ENCODE peak calls at places on chromosomes 6 and 20, in ten cellular contexts. One of them, this sample, is unnamed.

GRCh38 chr20:63082308-63082938 is 75.7 kb upstream of the BHLHE23 start:
- DNase-seq in thyroid gland: peak; percentile 58
- DNase-seq in stomach: peak; percentile 39
- DNase-seq in body of pancreas: peak; percentile 45
- DNase-seq in HepG2: peak; percentile 33
- DNase-seq in heart left ventricle: peak; percentile 71
- DNase-seq in adrenal gland: peak; percentile 19
- DNase-seq in tibial nerve: no peak
- DNase-seq in HCT116: no peak
- DNase-seq in breast epithelium: no peak
- DNase-seq in this sample: no peak

GRCh38 chr6:40788661-40789111 is 201.5 kb upstream of the LRFN2 start:
- DNase-seq in thyroid gland: peak; percentile 5
- DNase-seq in stomach: no peak
- DNase-seq in body of pancreas: no peak
- DNase-seq in HepG2: no peak
- DNase-seq in heart left ventricle: no peak
- DNase-seq in adrenal gland: peak; percentile 17
- DNase-seq in tibial nerve: no peak
- DNase-seq in HCT116: no peak
- DNase-seq in breast epithelium: no peak
- DNase-seq in this sample: no peak

GRCh38 chr20:53611449-53611894 is 17.8 kb upstream of the ZNF217 start:
- DNase-seq in thyroid gland: no peak
- DNase-seq in stomach: peak; percentile 25
- DNase-seq in body of pancreas: no peak
- DNase-seq in HepG2: no peak
- DNase-seq in heart left ventricle: no peak
- DNase-seq in adrenal gland: no peak
- DNase-seq in tibial nerve: no peak
- DNase-seq in HCT116: peak; percentile 78
- DNase-seq in breast epithelium: no peak
- DNase-seq in this sample: no peak

GRCh38 chr6:2819891-2820814 is 21.5 kb downstream of the SERPINB1 start:
- DNase-seq in thyroid gland: no peak
- DNase-seq in stomach: no peak
- DNase-seq in body of pancreas: no peak
- DNase-seq in HepG2: no peak
- DNase-seq in heart left ventricle: no peak
- DNase-seq in adrenal gland: no peak
- DNase-seq in tibial nerve: no peak
- DNase-seq in HCT116: no peak
- DNase-seq in breast epithelium: no peak
- DNase-seq in this sample: no peak

GRCh38 chr6:85641522-85641915 is 1.2 kb downstream of the SYNCRIP start:
- DNase-seq in thyroid gland: no peak
- DNase-seq in stomach: no peak
- DNase-seq in body of pancreas: peak; percentile 15
- DNase-seq in HepG2: no peak
- DNase-seq in heart left ventricle: no peak
- DNase-seq in adrenal gland: no peak
- DNase-seq in tibial nerve: no peak
- DNase-seq in HCT116: no peak
- DNase-seq in breast epithelium: no peak
- DNase-seq in this sample: no peak

GRCh38 chr20:4883051-4883450 is 118.3 kb downstream of the SLC23A2 start:
- DNase-seq in thyroid gland: no peak
- DNase-seq in stomach: no peak
- DNase-seq in body of pancreas: no peak
- DNase-seq in HepG2: no peak
- DNase-seq in heart left ventricle: no peak
- DNase-seq in adrenal gland: no peak
- DNase-seq in tibial nerve: no peak
- DNase-seq in HCT116: no peak
- DNase-seq in breast epithelium: no peak
- DNase-seq in this sample: no peak

GRCh38 chr6:36733300-36733699 is 35.7 kb downstream of the RAB44 start:
- DNase-seq in thyroid gland: no peak
- DNase-seq in stomach: no peak
- DNase-seq in body of pancreas: no peak
- DNase-seq in HepG2: no peak
- DNase-seq in heart left ventricle: peak; percentile 10
- DNase-seq in adrenal gland: no peak
- DNase-seq in tibial nerve: no peak
- DNase-seq in HCT116: no peak
- DNase-seq in breast epithelium: no peak
- DNase-seq in this sample: no peak

GRCh38 chr20:53413188-53413631 is 180.4 kb downstream of the ZNF217 start:
- DNase-seq in thyroid gland: peak; percentile 68
- DNase-seq in stomach: peak; percentile 73
- DNase-seq in body of pancreas: peak; percentile 71
- DNase-seq in HepG2: peak; percentile 83
- DNase-seq in heart left ventricle: peak; percentile 66
- DNase-seq in adrenal gland: no peak
- DNase-seq in tibial nerve: no peak
- DNase-seq in HCT116: peak; percentile 50
- DNase-seq in breast epithelium: no peak
- DNase-seq in this sample: no peak

GRCh38 chr6:4554645-4555044 is 221.6 kb upstream of the CDYL start:
- DNase-seq in thyroid gland: no peak
- DNase-seq in stomach: no peak
- DNase-seq in body of pancreas: no peak
- DNase-seq in HepG2: no peak
- DNase-seq in heart left ventricle: no peak
- DNase-seq in adrenal gland: no peak
- DNase-seq in tibial nerve: no peak
- DNase-seq in HCT116: no peak
- DNase-seq in breast epithelium: no peak
- DNase-seq in this sample: no peak

GRCh38 chr20:37615507-37616425 is 78.1 kb upstream of the CTNNBL1 start:
- DNase-seq in thyroid gland: peak; percentile 63
- DNase-seq in stomach: peak; percentile 55
- DNase-seq in body of pancreas: no peak
- DNase-seq in HepG2: peak; percentile 62
- DNase-seq in heart left ventricle: no peak
- DNase-seq in adrenal gland: peak; percentile 22
- DNase-seq in tibial nerve: peak; percentile 19
- DNase-seq in HCT116: peak; percentile 46
- DNase-seq in breast epithelium: no peak
- DNase-seq in this sample: no peak

GRCh38 chr6:13766201-13766634 is 48.1 kb downstream of the MCUR1 start:
- DNase-seq in thyroid gland: no peak
- DNase-seq in stomach: no peak
- DNase-seq in body of pancreas: no peak
- DNase-seq in HepG2: no peak
- DNase-seq in heart left ventricle: no peak
- DNase-seq in adrenal gland: no peak
- DNase-seq in tibial nerve: no peak
- DNase-seq in HCT116: peak; percentile 29
- DNase-seq in breast epithelium: no peak
- DNase-seq in this sample: no peak

GRCh38 chr20:4925842-4926530 is 75.3 kb downstream of the SLC23A2 start:
- DNase-seq in thyroid gland: peak; percentile 46
- DNase-seq in stomach: peak; percentile 77
- DNase-seq in body of pancreas: peak; percentile 63
- DNase-seq in HepG2: no peak
- DNase-seq in heart left ventricle: peak; percentile 68
- DNase-seq in adrenal gland: peak; percentile 76
- DNase-seq in tibial nerve: peak; percentile 31
- DNase-seq in HCT116: no peak
- DNase-seq in breast epithelium: peak; percentile 64
- DNase-seq in this sample: no peak

GRCh38 chr20:17810847-17811604 is 111.3 kb downstream of the BANF2 start:
- DNase-seq in thyroid gland: peak; percentile 13
- DNase-seq in stomach: no peak
- DNase-seq in body of pancreas: no peak
- DNase-seq in HepG2: no peak
- DNase-seq in heart left ventricle: no peak
- DNase-seq in adrenal gland: no peak
- DNase-seq in tibial nerve: no peak
- DNase-seq in HCT116: no peak
- DNase-seq in breast epithelium: no peak
- DNase-seq in this sample: no peak

GRCh38 chr20:17809714-17810631 is 110.2 kb downstream of the BANF2 start:
- DNase-seq in thyroid gland: no peak
- DNase-seq in stomach: no peak
- DNase-seq in body of pancreas: no peak
- DNase-seq in HepG2: no peak
- DNase-seq in heart left ventricle: no peak
- DNase-seq in adrenal gland: no peak
- DNase-seq in tibial nerve: no peak
- DNase-seq in HCT116: no peak
- DNase-seq in breast epithelium: peak; percentile 34
- DNase-seq in this sample: no peak

GRCh38 chr20:17808782-17809181 is 109.0 kb downstream of the BANF2 start:
- DNase-seq in thyroid gland: no peak
- DNase-seq in stomach: no peak
- DNase-seq in body of pancreas: no peak
- DNase-seq in HepG2: no peak
- DNase-seq in heart left ventricle: no peak
- DNase-seq in adrenal gland: no peak
- DNase-seq in tibial nerve: no peak
- DNase-seq in HCT116: no peak
- DNase-seq in breast epithelium: no peak
- DNase-seq in this sample: no peak

GRCh38 chr20:17808357-17808756 is 108.6 kb downstream of the BANF2 start:
- DNase-seq in thyroid gland: peak; percentile 41
- DNase-seq in stomach: no peak
- DNase-seq in body of pancreas: peak; percentile 65
- DNase-seq in HepG2: peak; percentile 42
- DNase-seq in heart left ventricle: no peak
- DNase-seq in adrenal gland: peak; percentile 53
- DNase-seq in tibial nerve: peak; percentile 58
- DNase-seq in HCT116: no peak
- DNase-seq in breast epithelium: peak; percentile 52
- DNase-seq in this sample: no peak

DNA sequence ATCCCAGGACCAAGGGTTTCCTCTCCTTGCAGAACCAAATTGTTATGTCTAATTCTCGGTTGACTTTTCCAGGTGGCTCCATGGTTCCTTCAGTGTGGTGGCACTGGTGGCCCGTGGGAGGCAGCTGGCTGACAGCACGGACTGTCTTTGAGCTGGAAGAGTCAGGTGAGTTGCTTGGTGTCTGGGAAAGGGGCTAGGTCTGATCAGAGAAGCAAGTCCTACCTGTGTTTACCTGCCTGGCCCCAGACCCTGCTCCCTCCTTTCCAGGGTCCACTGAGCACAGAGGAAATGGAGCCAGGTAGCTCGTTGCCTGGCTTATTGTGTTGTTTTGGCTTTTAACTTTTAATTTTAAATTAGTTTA is 111.8 kb downstream of the BANF2 start:
- DNase-seq in thyroid gland: peak; percentile 2
- DNase-seq in stomach: no peak
- DNase-seq in body of pancreas: no peak
- DNase-seq in HepG2: no peak
- DNase-seq in heart left ventricle: no peak
- DNase-seq in adrenal gland: no peak
- DNase-seq in tibial nerve: no peak
- DNase-seq in HCT116: no peak
- DNase-seq in breast epithelium: no peak
- DNase-seq in this sample: no peak
- TF ChIP-seq POLR2A in thyroid gland: no peak
- TF ChIP-seq POLR2A in stomach: no peak
- TF ChIP-seq POLR2A in body of pancreas: no peak
- TF ChIP-seq POLR2A in HepG2: no peak
- TF ChIP-seq POLR2A in heart left ventricle: no peak
- TF ChIP-seq POLR2A in adrenal gland: no peak
- TF ChIP-seq POLR2A in tibial nerve: no peak
- TF ChIP-seq POLR2A in HCT116: no peak
- TF ChIP-seq POLR2A in breast epithelium: no peak
- TF ChIP-seq POLR2A in this sample: no peak

GRCh38 chr6:160070831-160071230 is 50.8 kb upstream of the SLC22A1 start:
- DNase-seq in thyroid gland: no peak
- DNase-seq in stomach: no peak
- DNase-seq in body of pancreas: no peak
- DNase-seq in HepG2: no peak
- DNase-seq in heart left ventricle: no peak
- DNase-seq in adrenal gland: no peak
- DNase-seq in tibial nerve: no peak
- DNase-seq in HCT116: no peak
- DNase-seq in breast epithelium: no peak
- DNase-seq in this sample: no peak
- H3K36me3 ChIP-seq in thyroid gland: peaks cover 81% of the 10 kb centered on the region
- H3K36me3 ChIP-seq in stomach: peaks cover 100% of the 10 kb centered on the region
- H3K36me3 ChIP-seq in body of pancreas: peaks cover 48% of the 10 kb centered on the region
- H3K36me3 ChIP-seq in HepG2: peaks cover 90% of the 10 kb centered on the region
- H3K36me3 ChIP-seq in heart left ventricle: peaks cover 96% of the 10 kb centered on the region
- H3K36me3 ChIP-seq in adrenal gland: no peaks in the 10 kb centered on the region
- H3K36me3 ChIP-seq in tibial nerve: peaks cover 100% of the 10 kb centered on the region
- H3K36me3 ChIP-seq in HCT116: peaks cover 9% of the 10 kb centered on the region
- H3K36me3 ChIP-seq in breast epithelium: no peaks in the 10 kb centered on the region
- H3K36me3 ChIP-seq in this sample: peaks cover 48% of the 10 kb centered on the region

GRCh38 chr6:118722820-118723526 is 71.6 kb upstream of the CEP85L start:
- DNase-seq in thyroid gland: no peak
- DNase-seq in stomach: no peak
- DNase-seq in body of pancreas: no peak
- DNase-seq in HepG2: no peak
- DNase-seq in heart left ventricle: no peak
- DNase-seq in adrenal gland: no peak
- DNase-seq in tibial nerve: no peak
- DNase-seq in HCT116: no peak
- DNase-seq in breast epithelium: no peak
- DNase-seq in this sample: no peak
- H3K4me1 ChIP-seq in thyroid gland: no peaks in the 10 kb centered on the region
- H3K4me1 ChIP-seq in stomach: peaks cover 8% of the 10 kb centered on the region
- H3K4me1 ChIP-seq in body of pancreas: no peaks in the 10 kb centered on the region
- H3K4me1 ChIP-seq in HepG2: no peaks in the 10 kb centered on the region
- H3K4me1 ChIP-seq in heart left ventricle: no peaks in the 10 kb centered on the region
- H3K4me1 ChIP-seq in adrenal gland: no peaks in the 10 kb centered on the region
- H3K4me1 ChIP-seq in tibial nerve: no peaks in the 10 kb centered on the region
- H3K4me1 ChIP-seq in HCT116: no peaks in the 10 kb centered on the region
- H3K4me1 ChIP-seq in breast epithelium: no peaks in the 10 kb centered on the region
- H3K4me1 ChIP-seq in this sample: peaks cover 12% of the 10 kb centered on the region

DNA sequence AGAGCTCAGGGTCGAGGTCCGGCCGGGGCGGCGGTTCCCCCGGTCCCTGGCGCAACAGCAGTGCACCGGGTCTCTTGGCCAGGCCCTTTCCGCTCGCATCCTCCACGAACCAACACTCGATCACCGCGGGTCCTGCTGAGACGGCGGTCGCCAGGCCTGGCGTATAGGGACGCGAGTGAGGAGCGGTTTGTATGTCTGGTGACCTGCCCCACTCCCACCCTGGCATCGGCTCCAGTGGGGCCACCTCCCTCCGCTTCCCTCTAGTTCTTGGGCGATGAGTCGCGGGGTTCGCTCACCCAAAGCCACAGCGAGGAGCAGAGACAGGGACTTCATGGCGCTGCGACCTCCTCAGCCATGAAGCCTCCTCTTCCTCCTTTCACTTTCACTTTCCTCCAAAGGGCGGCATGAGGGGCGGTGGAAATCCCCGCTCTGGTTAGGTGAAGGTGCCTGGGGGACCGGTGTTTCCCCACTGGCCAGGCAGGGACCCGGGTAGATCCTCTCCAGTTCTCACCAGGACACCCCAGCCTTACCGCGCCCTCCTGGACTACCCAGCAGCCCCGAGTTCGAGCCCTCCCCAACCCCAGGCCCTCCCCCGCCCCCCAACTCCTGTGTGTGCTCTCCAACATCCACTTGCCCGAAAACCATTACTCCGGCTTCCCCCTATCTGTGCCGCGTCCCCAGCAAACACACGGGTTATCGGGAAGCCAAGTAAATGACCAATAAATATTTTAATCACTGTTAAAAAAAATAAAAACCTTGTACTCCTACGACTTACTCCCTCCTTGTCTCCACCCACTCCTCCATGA is at the start of gene TAPBP:
- DNase-seq in thyroid gland: peak; percentile 72
- DNase-seq in stomach: peak; percentile 60
- DNase-seq in body of pancreas: peak; percentile 64
- DNase-seq in HepG2: peak; percentile 55
- DNase-seq in heart left ventricle: peak; percentile 77
- DNase-seq in adrenal gland: peak; percentile 64
- DNase-seq in tibial nerve: peak; percentile 36
- DNase-seq in HCT116: no peak
- DNase-seq in breast epithelium: peak; percentile 62
- DNase-seq in this sample: no peak
- TF ChIP-seq POLR2A in thyroid gland: peak; percentile 72
- TF ChIP-seq POLR2A in stomach: no peak
- TF ChIP-seq POLR2A in body of pancreas: peak; percentile 80
- TF ChIP-seq POLR2A in HepG2: peak; percentile 81
- TF ChIP-seq POLR2A in heart left ventricle: peak; percentile 34
- TF ChIP-seq POLR2A in adrenal gland: peak; percentile 49
- TF ChIP-seq POLR2A in tibial nerve: peak; percentile 28
- TF ChIP-seq POLR2A in HCT116: peak; percentile 49
- TF ChIP-seq POLR2A in breast epithelium: peak; percentile 35
- TF ChIP-seq POLR2A in this sample: peak; percentile 68

This sample was measured in esophagus squamous epithelium.